ENCODE peak calls at places on chromosomes 13 and 19, in ten cellular contexts. D is A549, L is ovary, H is upper lobe of left lung, N is transverse colon, K is tibial nerve, V is SK-N-SH, S is HepG2, M is sigmoid colon, B is stomach. C is an unnamed sample.

GRCh38 chr19:45716314-45717130 is 14.2 kb downstream of the FBXO46 start:
- DNase-seq in D (peak), K (no peak), H (peak), S (no peak), V (peak), B (no peak), M (no peak), L (no peak), N (peak), C (no peak)

GRCh38 chr19:50415661-50416033 is 3.1 kb upstream of the SPIB start:
- DNase-seq in L (no peak), N (peak), M (no peak), V (no peak), B (peak), D (no peak), S (no peak), H (peak), K (no peak), C (no peak)

GRCh38 chr13:93345642-93346220 is 119.1 kb downstream of the GPC6 start:
- DNase-seq in L (no peak), D (no peak), B (no peak), K (no peak), M (no peak), S (no peak), N (no peak), H (no peak), V (no peak), C (no peak)

GRCh38 chr19:54465367-54466109 is 2.0 kb upstream of the LENG9 start:
- DNase-seq in S (no peak), D (no peak), N (no peak), K (no peak), V (no peak), M (no peak), L (peak), B (no peak), H (no peak), C (peak)

GRCh38 chr19:35882074-35882832 is 13.9 kb downstream of the APLP1 start:
- DNase-seq in K (no peak), N (no peak), V (peak), L (peak), D (peak), S (peak), B (no peak), H (no peak), M (no peak), C (no peak)

GRCh38 chr13:82571653-82572052 is 1310.6 kb downstream of the SLITRK1 start:
- DNase-seq in B (no peak), H (no peak), D (no peak), M (no peak), K (no peak), N (no peak), V (no peak), S (no peak), L (no peak), C (no peak)

GRCh38 chr19:33796164-33797100 is at the start of gene KCTD15:
- DNase-seq in N (peak), L (peak), K (no peak), H (no peak), S (no peak), B (peak), V (peak), D (peak), M (no peak), C (no peak)

GRCh38 chr19:31177230-31177629 is 172.0 kb downstream of the TSHZ3 start:
- DNase-seq in S (no peak), L (no peak), K (no peak), B (no peak), D (no peak), N (no peak), V (no peak), M (no peak), H (no peak), C (no peak)

GRCh38 chr13:79831556-79831955 is 350.6 kb downstream of the NDFIP2 start:
- DNase-seq in H (no peak), S (no peak), K (no peak), M (no peak), L (no peak), D (no peak), V (no peak), N (no peak), B (no peak), C (no peak)

GRCh38 chr13:113955235-113955634 is 18.6 kb downstream of the C13orf46 start:
- DNase-seq in B (no peak), D (no peak), N (no peak), M (no peak), L (no peak), S (no peak), V (no peak), H (no peak), K (no peak), C (no peak)

GRCh38 chr19:51131780-51132680 is 7.3 kb downstream of the SIGLEC9 start:
- DNase-seq in D (peak), V (peak), L (peak), S (no peak), M (peak), H (peak), K (no peak), N (peak), B (peak), C (peak)

GRCh38 chr19:45311640-45312039 is 11.0 kb downstream of the CKM start:
- DNase-seq in B (no peak), D (no peak), H (no peak), K (no peak), L (no peak), N (no peak), S (peak), M (no peak), V (no peak), C (no peak)

DNA sequence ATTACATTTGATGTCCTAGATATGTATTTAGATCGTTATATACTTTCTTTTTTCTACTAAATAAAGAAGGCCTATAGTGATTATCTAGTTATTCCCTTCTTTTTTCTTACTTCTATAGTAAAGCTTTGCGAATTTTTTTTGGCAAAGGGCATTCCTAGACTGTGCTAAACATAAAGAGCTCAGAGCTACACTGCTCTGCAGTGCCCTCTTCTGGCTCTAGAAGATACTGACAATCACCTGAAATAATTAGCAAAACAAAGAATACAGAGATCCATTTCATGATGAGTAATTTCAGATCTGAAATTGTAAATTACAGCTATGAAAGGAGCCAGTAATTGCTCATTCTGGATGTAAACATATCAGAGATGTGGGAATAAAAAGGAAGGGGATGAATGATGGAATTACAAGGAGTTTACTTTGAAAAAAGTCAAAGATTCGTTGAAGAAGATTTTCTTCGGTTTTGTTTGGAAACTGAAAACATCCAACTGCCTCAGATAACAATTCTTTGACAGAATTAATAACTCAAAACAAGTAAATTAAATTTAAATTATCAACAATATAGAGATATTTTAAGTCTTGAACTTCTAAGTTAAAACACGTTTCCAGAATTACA is 288.5 kb downstream of the NALCN start:
- DNase-seq in B (no peak), L (no peak), S (peak), K (no peak), D (peak), V (peak), N (no peak), H (no peak), M (no peak), C (no peak)
- TF ChIP-seq EP300 in B (no peak), L (no peak), S (no peak), K (no peak), D (no peak), V (no peak), N (no peak), H (no peak), M (no peak), C (no peak)

GRCh38 chr13:59823495-59823894 is 340.2 kb downstream of the DIAPH3 start:
- DNase-seq in L (no peak), K (no peak), H (no peak), V (no peak), N (no peak), S (no peak), B (no peak), D (peak), M (no peak), C (no peak)
- TF ChIP-seq EP300 in L (no peak), K (no peak), H (no peak), V (peak), N (no peak), S (no peak), B (no peak), D (no peak), M (no peak), C (no peak)

GRCh38 chr19:3135961-3136683 is at the start of gene GNA15:
- DNase-seq in S (no peak), D (no peak), K (no peak), H (peak), N (peak), V (no peak), B (peak), M (no peak), L (peak), C (no peak)

GRCh38 chr19:3136684-3137055 is 837 bp downstream of the GNA15 start:
- DNase-seq in K (no peak), N (no peak), S (no peak), B (no peak), L (no peak), M (no peak), V (no peak), D (no peak), H (no peak), C (no peak)

GRCh38 chr19:3133793-3134116 is 2.1 kb upstream of the GNA15 start:
- DNase-seq in V (no peak), L (no peak), N (no peak), S (no peak), M (no peak), H (no peak), B (no peak), D (no peak), K (no peak), C (no peak)

GRCh38 chr19:3131168-3131567 is 4.7 kb upstream of the GNA15 start:
- DNase-seq in H (no peak), K (no peak), L (no peak), N (no peak), B (no peak), M (no peak), V (no peak), S (no peak), D (no peak), C (no peak)

DNA sequence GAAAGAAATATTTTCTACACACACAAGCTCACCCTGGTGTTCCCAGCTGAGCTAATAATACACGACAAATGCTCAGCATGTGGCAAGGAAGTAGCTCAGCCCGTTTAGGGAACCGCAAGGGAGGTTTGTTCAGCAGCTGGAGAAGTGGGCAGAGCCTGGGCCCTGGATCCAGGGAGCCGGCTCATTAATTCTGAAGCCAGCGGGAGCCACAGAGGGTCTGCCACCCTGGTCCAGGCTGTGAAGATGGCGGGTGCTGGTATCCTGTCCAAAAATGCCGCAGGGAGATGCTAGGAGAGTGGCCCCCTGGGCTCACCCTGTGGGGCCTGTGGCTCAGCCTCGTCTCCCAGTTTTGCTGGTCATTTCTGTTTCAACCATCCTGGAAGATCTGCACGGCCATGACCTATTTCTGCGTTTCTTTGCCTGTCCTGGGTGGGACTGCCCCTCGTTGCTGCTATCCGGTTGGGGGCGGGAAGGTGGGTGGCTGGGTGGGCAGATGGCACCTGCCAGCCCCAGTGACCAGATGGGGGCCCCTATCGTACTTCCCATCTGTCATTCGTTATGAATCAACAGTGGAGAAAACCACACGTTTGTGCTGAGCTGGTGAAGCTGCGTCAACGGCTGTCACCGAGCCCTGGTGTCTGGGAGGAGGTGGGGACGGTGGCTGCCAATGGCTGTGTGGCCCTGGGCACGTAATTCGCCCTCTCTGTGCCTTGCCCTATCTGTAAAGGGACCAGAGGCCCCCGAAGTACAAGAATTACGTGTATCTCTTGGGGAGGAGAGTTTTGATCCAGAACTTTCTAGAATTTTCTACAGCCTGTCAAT is 2.7 kb upstream of the GNA15 start:
- DNase-seq in D (no peak), B (no peak), K (no peak), N (peak), M (no peak), H (peak), V (peak), S (no peak), L (no peak), C (peak)
- TF ChIP-seq EP300 in D (no peak), B (no peak), K (no peak), N (no peak), M (no peak), H (no peak), V (no peak), S (no peak), L (no peak), C (no peak)

GRCh38 chr19:46786236-46787039 is 2.0 kb downstream of the SLC1A5 start:
- DNase-seq in N (peak), D (peak), H (peak), B (peak), K (peak), L (peak), M (peak), S (peak), V (peak), C (peak)

GRCh38 chr19:46787040-46787330 is 1.4 kb downstream of the SLC1A5 start:
- DNase-seq in L (no peak), K (no peak), D (no peak), M (no peak), B (no peak), V (no peak), S (no peak), H (no peak), N (no peak), C (no peak)

GRCh38 chr19:46788101-46788967 is at the start of gene SLC1A5:
- DNase-seq in L (peak), D (peak), V (peak), H (peak), B (peak), N (peak), M (peak), K (peak), S (peak), C (peak)

GRCh38 chr19:46788968-46789338 is 559 bp upstream of the SLC1A5 start:
- DNase-seq in M (no peak), D (no peak), B (no peak), S (no peak), L (no peak), K (no peak), V (no peak), H (no peak), N (no peak), C (no peak)

DNA sequence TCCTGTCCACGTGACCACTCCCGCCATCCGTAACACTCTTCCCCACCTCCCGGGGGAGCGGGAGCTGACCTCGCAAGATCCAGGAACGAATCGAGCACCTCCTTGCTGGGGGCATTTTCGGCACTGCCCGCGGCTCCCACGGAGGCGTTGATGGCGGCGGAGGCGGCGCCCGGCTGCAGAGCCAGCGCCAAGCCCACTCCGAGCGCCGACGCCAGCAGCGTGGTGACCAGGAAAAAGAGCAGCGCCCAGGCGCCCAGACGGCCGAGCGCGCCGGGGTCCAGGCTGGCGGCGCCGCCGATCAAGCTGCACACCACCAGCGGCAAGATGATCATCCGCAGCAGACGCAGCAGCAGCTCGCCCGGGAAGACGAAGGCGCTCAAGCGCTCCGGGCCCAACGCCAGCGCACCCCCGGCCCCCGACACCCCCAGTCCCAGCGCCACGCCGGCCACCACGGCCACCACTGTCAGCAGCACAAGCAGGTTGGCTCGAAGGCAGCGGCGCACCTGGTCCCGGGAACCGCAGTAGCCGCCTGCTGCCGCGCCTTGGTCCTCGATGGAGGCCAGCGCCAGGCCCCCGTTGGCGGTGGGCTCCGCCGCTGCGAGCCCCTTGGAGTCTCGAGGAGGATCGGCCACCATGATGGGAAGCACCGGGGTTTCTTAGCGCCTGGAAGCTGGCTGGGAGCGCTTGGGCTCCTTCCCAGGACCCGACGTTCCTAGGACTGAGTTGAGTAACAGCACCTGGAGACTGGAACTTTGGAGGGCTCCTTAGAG is 878 bp downstream of the SLC1A5 start:
- DNase-seq in B (peak), N (peak), V (peak), K (peak), L (peak), M (peak), H (peak), D (peak), S (peak), C (peak)
- TF ChIP-seq EP300 in B (no peak), N (no peak), V (no peak), K (no peak), L (no peak), M (no peak), H (no peak), D (no peak), S (no peak), C (no peak)

DNA sequence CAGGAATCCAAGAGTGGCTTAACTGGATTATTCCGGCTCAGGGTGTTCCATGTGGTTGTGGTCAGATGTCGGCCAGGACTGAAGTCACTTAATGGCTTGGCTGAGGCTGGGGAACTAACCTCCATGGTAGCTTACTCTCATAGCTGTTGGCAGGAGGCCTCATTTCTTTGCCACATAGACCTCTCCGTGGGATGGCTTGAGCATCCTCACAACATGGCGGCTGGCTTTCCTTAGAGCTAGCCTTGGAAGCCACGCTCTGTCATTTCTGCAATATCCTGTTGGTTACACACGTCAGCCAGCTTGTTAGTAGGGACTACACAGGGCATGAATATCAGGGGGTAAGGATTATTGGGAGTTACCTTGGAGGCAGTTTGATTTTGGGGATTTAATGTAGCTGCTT is 5.1 kb downstream of the CRX start:
- DNase-seq in V (no peak), H (no peak), L (no peak), K (no peak), M (no peak), B (no peak), S (no peak), N (no peak), D (no peak), C (no peak)
- TF ChIP-seq EP300 in V (no peak), H (no peak), L (no peak), K (no peak), M (no peak), B (no peak), S (no peak), N (no peak), D (no peak), C (no peak)

GRCh38 chr19:29105629-29106352 is 107.2 kb downstream of the UQCRFS1 start:
- DNase-seq in L (no peak), S (no peak), V (no peak), K (no peak), M (no peak), B (no peak), H (no peak), N (no peak), D (no peak), C (no peak)
- TF ChIP-seq EP300 in L (no peak), S (no peak), V (no peak), K (no peak), M (no peak), B (no peak), H (no peak), N (no peak), D (no peak), C (no peak)

DNA sequence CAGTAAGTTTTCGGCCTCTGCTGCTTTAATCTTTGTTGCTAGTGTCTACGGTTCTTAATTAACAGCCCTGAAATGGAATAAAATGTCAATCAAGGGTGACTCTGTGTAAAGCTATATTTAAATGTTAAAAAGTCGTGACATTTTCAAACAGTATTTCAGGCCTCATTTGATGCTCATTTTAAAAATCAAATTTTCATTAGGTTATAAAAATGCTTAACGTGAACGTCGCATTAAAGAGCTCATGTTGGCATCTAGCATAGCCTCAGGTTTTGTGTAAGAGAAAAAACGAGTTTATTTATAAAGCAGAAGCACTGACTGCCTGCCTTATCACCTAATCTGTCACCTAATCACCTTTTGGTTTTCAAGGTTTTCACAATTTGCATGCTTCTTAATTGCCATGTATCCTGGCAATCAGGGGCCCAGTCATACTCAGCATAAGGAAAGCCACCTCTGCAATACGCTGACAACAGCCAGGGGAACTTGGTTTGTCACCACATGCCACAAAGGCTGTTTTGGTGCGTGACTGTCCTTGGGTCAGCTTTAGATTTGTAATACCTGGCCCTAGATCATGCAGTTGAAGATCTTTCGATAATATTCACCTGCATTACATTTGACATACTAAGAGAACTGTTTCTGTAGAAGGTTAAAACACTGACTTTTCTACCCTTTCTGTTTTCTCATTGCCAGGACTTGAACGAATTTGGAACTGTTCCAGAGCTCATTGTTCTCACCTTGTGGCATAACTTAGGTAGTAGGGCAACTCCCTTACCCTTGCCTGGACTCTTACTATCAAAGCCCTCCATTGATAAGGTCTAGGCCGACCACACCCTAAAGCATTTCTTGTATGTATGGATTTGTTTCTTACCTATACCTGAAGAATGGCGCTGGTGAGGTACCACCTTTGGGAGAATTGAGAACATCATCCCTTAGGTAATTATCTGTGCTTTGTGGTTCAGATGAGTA is 112.5 kb downstream of the TEX26 start:
- DNase-seq in N (no peak), S (no peak), M (no peak), K (no peak), V (no peak), B (no peak), H (no peak), D (no peak), L (no peak), C (no peak)
- TF ChIP-seq EP300 in N (no peak), S (no peak), M (no peak), K (no peak), V (no peak), B (no peak), H (no peak), D (no peak), L (no peak), C (no peak)

DNA sequence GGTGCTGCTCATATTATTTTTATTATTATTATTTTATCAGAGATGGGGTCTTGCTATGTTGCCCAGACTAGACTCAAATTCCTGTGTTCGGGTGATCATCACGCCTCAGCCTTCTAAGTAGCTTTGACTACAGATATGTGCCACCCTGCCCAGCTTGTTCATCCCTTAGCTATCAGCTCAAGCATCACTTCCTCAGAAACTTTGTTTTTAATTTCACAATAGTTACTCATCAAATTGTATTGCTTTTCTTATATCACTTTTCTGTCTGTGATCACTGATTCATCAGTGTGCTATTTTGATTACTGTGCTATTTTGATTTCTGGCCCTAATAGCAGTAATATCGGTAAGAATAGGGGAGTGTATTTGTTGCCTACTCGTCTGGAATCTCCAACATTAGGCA is 878.6 kb upstream of the PCDH20 start:
- DNase-seq in D (no peak), L (no peak), M (no peak), S (no peak), K (no peak), V (no peak), H (no peak), B (no peak), N (no peak), C (no peak)
- TF ChIP-seq EP300 in D (no peak), L (no peak), M (no peak), S (no peak), K (no peak), V (no peak), H (no peak), B (no peak), N (no peak), C (no peak)